ENCODE peak calls at places on chromosome 22, in four cellular contexts. Q is WTC11; A is naive thymus-derived CD8-positive, alpha-beta T cell; N is kidney. P is an unnamed sample.

GRCh38 chr22:30890689-30891442 is 77.7 kb downstream of the MORC2 start:
- DNase-seq in N (peak), Q (peak), A (no peak), P (no peak)

GRCh38 chr22:19722915-19723164 is 499 bp upstream of the GP1BB start:
- DNase-seq in A (no peak), Q (no peak), N (no peak), P (no peak)

GRCh38 chr22:20155330-20156041 is 4.6 kb upstream of the CCDC188 start:
- DNase-seq in N (peak), Q (no peak), A (no peak), P (no peak)

GRCh38 chr22:30861688-30862552 is 106.7 kb downstream of the MORC2 start:
- DNase-seq in Q (no peak), A (no peak), N (peak), P (no peak)

GRCh38 chr22:28051787-28052356 is 132.8 kb upstream of the PITPNB start:
- DNase-seq in N (no peak), A (peak), Q (peak), P (peak)

GRCh38 chr22:47633111-47633510 is 870.7 kb downstream of the TBC1D22A start:
- DNase-seq in N (no peak), Q (no peak), A (no peak), P (no peak)

GRCh38 chr22:50727678-50728522 is 10.1 kb upstream of the ACR start:
- DNase-seq in Q (no peak), A (no peak), N (peak), P (no peak)

GRCh38 chr22:48955351-48956311 is 872.0 kb downstream of the BRD1 start:
- DNase-seq in N (no peak), Q (no peak), A (no peak), P (peak)

GRCh38 chr22:24315367-24315781 is 44.7 kb downstream of the SPECC1L start:
- DNase-seq in A (no peak), N (no peak), Q (no peak), P (no peak)

GRCh38 chr22:45469573-45470383 is 32.9 kb upstream of the FBLN1 start:
- DNase-seq in A (no peak), N (peak), Q (no peak), P (no peak)

GRCh38 chr22:49595465-49596078 is 232.1 kb downstream of the BRD1 start:
- DNase-seq in N (no peak), A (no peak), Q (no peak), P (no peak)

GRCh38 chr22:45804986-45805325 is 133.3 kb downstream of the ATXN10 start:
- DNase-seq in N (no peak), A (no peak), Q (no peak), P (no peak)

GRCh38 chr22:31295413-31295812 is 3.1 kb upstream of the PIK3IP1 start:
- DNase-seq in Q (no peak), A (no peak), N (no peak), P (no peak)

GRCh38 chr22:21754523-21755128 is 19.0 kb upstream of the YPEL1 start:
- DNase-seq in Q (no peak), N (no peak), A (no peak), P (no peak)

GRCh38 chr22:32746715-32747114 is 54.8 kb upstream of the TIMP3 start:
- DNase-seq in A (no peak), N (no peak), Q (no peak), P (no peak)

GRCh38 chr22:26579331-26579886 is 10.5 kb downstream of the TPST2 start:
- DNase-seq in Q (no peak), A (peak), N (no peak), P (peak)

GRCh38 chr22:28973352-28973751 is 88.3 kb downstream of the C22orf31 start:
- DNase-seq in N (no peak), A (no peak), Q (no peak), P (no peak)

GRCh38 chr22:22888509-22889353 is 1.1 kb downstream of the IGLL5 start:
- DNase-seq in N (no peak), Q (no peak), A (no peak), P (no peak)

P was measured in CD4-positive, alpha-beta memory T cell.